ENCODE peak calls at places on chromosomes 7 and 10, in nine cellular contexts. T, D, L, X, H, J, M, U and G are unnamed samples.

GRCh38 chr7:129969881-129970446 is 17.2 kb upstream of the UBE2H start:
- DNase-seq in T (no peak), D (peak; percentile 84), L (no peak), X (no peak), H (no peak), J (no peak), M (no peak), U (peak; percentile 41), G (no peak)

GRCh38 chr7:143397710-143398530 is 10.7 kb downstream of the EPHA1 start:
- DNase-seq in T (no peak), D (no peak), L (no peak), X (no peak), H (no peak), J (no peak), M (no peak), U (no peak), G (no peak)

GRCh38 chr10:24331457-24331856 is 122.5 kb downstream of the KIAA1217 start:
- DNase-seq in T (no peak), D (peak; percentile 35), L (no peak), X (no peak), H (no peak), J (peak; percentile 62), M (no peak), U (no peak), G (peak; percentile 63)

GRCh38 chr7:101126651-101127459 is at the start of gene SERPINE1:
- DNase-seq in T (peak; percentile 75), D (peak; percentile 100), L (no peak), X (peak; percentile 62), H (peak; percentile 97), J (peak; percentile 58), M (peak; percentile 62), U (peak; percentile 86), G (peak; percentile 96)

GRCh38 chr7:46930336-46930735 is 651.6 kb downstream of the TNS3 start:
- DNase-seq in T (no peak), D (peak; percentile 97), L (no peak), X (no peak), H (peak; percentile 57), J (no peak), M (no peak), U (no peak), G (no peak)

GRCh38 chr7:111108526-111108925 is 17.6 kb downstream of the LRRN3 start:
- DNase-seq in T (no peak), D (peak; percentile 46), L (no peak), X (no peak), H (no peak), J (no peak), M (no peak), U (no peak), G (no peak)

GRCh38 chr7:27405780-27406179 is 163.2 kb downstream of the EVX1 start:
- DNase-seq in T (no peak), D (no peak), L (no peak), X (no peak), H (no peak), J (no peak), M (no peak), U (no peak), G (no peak)

GRCh38 chr7:70259497-70259896 is 661.2 kb downstream of the AUTS2 start:
- DNase-seq in T (no peak), D (no peak), L (no peak), X (no peak), H (no peak), J (no peak), M (no peak), U (no peak), G (peak; percentile 28)

GRCh38 chr7:1231214-1232102 is 1.2 kb upstream of the UNCX start:
- DNase-seq in T (peak; percentile 56), D (no peak), L (no peak), X (no peak), H (no peak), J (no peak), M (no peak), U (no peak), G (no peak)

GRCh38 chr7:115183431-115184057 is 261.6 kb downstream of the MDFIC start:
- DNase-seq in T (no peak), D (no peak), L (no peak), X (no peak), H (no peak), J (no peak), M (no peak), U (no peak), G (no peak)

GRCh38 chr10:68333452-68333851 is 724 bp upstream of the PBLD start:
- DNase-seq in T (no peak), D (no peak), L (no peak), X (no peak), H (no peak), J (no peak), M (no peak), U (no peak), G (no peak)

GRCh38 chr10:32197423-32197822 is 141.2 kb upstream of the KIF5B start:
- DNase-seq in T (no peak), D (peak; percentile 11), L (no peak), X (no peak), H (no peak), J (no peak), M (no peak), U (no peak), G (no peak)

GRCh38 chr10:86963341-86963919 is 4.9 kb upstream of the ADIRF start:
- DNase-seq in T (no peak), D (no peak), L (no peak), X (no peak), H (no peak), J (peak; percentile 17), M (no peak), U (no peak), G (peak; percentile 15)

DNA sequence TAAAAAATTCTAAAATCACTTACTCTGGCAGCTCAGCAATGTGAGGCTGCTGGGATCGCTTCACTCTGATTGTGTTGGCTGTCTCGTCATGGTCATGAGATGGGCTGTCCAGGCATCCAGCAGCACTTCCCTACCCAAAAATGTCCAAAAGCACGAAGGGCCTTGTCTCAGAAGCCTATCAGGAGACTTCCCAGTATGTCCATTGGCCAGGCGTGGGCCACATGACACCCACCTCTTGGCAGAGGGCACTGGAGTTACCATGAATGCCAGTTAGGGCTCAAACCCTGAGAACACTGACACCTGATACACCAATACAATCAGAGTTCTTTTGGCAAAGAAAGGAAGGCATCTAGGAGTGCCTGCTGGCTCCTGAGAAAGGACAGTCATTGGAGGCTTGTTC is 27.0 kb upstream of the GLI3 start:
- DNase-seq in T (peak; percentile 17), D (no peak), L (no peak), X (no peak), H (peak; percentile 42), J (no peak), M (no peak), U (no peak), G (peak; percentile 55)
- H3K4me3 ChIP-seq in T (no peak overlapping the region), D (no peak overlapping the region), L (no peak overlapping the region), X (no peak overlapping the region), H (no peak overlapping the region), J (no peak overlapping the region), M (no peak overlapping the region), U (no peak overlapping the region), G (peak overlapping the region; percentile 36)

DNA sequence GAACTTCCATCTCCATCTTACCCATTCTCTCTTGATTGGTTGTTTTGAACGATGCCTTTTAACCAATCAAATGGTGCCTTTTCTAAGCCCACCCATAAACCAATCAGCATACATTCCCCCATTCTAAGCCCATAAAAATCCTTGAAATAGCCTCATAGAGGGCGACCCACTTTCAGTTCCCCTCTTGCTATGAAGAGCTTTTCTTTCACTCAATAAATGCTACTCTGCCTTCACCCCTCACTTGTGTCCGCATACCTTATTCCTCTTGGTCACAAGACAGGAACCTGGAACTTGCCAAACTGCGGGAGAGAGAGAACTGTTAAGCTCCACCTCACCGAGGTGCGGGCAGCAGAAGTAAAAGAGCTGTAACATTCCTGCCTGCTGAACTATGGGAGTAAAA is 1602.0 kb upstream of the LRRTM3 start:
- DNase-seq in T (no peak), D (no peak), L (no peak), X (no peak), H (no peak), J (no peak), M (no peak), U (no peak), G (no peak)
- H3K4me1 ChIP-seq in T (peaks cover 15% of the 10 kb centered on the region), D (no peaks in the 10 kb centered on the region), L (no peaks in the 10 kb centered on the region), X (peaks cover 10% of the 10 kb centered on the region), H (no peaks in the 10 kb centered on the region), J (peaks cover 6% of the 10 kb centered on the region), M (no peaks in the 10 kb centered on the region), U (no peaks in the 10 kb centered on the region), G (no peaks in the 10 kb centered on the region)

DNA sequence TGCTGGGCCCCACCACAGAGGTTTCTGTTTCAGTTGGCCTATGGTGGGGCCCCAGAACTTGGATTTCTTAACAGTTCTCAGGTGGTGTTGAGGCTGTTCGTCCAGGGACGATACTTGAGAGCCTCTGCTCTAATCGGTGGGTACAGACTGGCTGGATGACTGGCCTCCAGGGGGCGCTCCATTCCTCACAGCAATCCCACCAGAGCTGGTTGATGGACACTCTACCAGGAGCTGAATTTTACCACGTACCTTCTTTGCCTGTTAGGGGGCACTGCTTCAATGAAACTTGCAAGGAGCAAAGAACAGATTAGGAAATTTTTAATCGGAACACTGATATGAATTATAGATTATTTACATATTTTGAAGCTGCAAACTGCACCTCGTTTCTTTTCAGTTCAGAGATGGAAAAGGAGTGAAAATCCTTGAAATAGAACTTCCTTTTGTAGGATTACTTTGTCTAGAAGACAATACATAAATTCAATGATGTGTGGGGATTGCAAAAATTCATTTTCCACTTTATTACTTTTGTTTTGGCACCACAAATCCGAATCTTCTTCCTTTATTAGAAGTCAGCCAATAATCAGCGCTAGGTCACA is 44.8 kb downstream of the KBTBD2 start:
- DNase-seq in T (peak; percentile 87), D (peak; percentile 63), L (peak; percentile 65), X (peak; percentile 91), H (peak; percentile 93), J (peak; percentile 94), M (peak; percentile 95), U (peak; percentile 82), G (peak; percentile 92)
- H3K4me3 ChIP-seq in T (no peak overlapping the region), D (no peak overlapping the region), L (no peak overlapping the region), X (peak overlapping the region; percentile 21), H (no peak overlapping the region), J (no peak overlapping the region), M (no peak overlapping the region), U (peak overlapping the region; percentile 16), G (no peak overlapping the region)

GRCh38 chr10:122561792-122562191 is 1.2 kb downstream of the DMBT1 start:
- DNase-seq in T (no peak), D (no peak), L (no peak), X (no peak), H (no peak), J (no peak), M (no peak), U (no peak), G (no peak)
- H3K4me1 ChIP-seq in T (no peaks in the 10 kb centered on the region), D (no peaks in the 10 kb centered on the region), L (no peaks in the 10 kb centered on the region), X (no peaks in the 10 kb centered on the region), H (no peaks in the 10 kb centered on the region), J (peaks cover 8% of the 10 kb centered on the region), M (no peaks in the 10 kb centered on the region), U (peaks cover 12% of the 10 kb centered on the region), G (no peaks in the 10 kb centered on the region)

DNA sequence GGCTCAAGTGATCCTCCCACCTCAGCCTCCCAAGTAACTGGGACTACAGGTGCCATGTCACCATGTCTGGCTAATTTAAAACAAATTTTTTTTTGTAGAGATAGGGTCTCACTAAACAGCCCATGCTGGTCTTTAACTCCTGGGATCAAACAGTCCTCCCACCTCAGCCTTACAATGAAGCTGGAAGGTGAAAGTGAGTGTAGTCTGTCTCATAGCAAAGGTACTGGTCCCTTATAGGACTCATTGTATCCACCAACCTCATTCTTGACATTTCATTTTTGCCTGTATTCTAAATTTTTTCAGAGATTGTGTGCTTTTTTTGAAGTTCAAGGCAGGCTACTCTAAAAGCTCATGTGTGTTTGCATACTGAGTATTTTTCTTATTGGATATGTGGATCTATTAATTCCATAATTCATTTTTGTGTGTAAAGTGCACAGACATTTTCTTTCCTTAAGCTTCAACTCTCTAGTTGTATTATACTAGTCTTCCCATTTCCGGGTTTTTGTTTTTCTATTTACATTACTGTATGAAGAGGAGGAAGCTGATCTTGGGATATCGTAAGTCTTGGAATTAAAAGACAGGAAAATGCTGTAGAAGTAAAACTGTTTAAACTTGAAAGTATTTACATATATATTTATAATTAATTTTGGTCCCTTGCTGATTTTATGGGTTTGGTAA is 13.3 kb downstream of the KMT2E start:
- DNase-seq in T (no peak), D (no peak), L (no peak), X (no peak), H (no peak), J (no peak), M (no peak), U (no peak), G (no peak)
- H3K4me3 ChIP-seq in T (no peak overlapping the region), D (no peak overlapping the region), L (no peak overlapping the region), X (no peak overlapping the region), H (no peak overlapping the region), J (no peak overlapping the region), M (no peak overlapping the region), U (no peak overlapping the region), G (no peak overlapping the region)